ENCODE peak calls at places on chromosomes 4 and X, in seven cellular contexts. Y, V, Q, F, G, R and E are unnamed samples. For H3K36me3 and H3K27me3, the result is how much of the 10 kb centered on the place peaks cover.

GRCh38 chr4:87985097-87985886 is 9.8 kb downstream of the SPP1 start:
- DNase-seq in Y (no peak), V (no peak), Q (peak), F (peak), G (peak), R (peak), E (peak)

GRCh38 chr4:38764292-38764691 is 18.5 kb downstream of the TLR10 start:
- DNase-seq in Y (no peak), V (no peak), Q (no peak), F (no peak), G (no peak), R (no peak), E (no peak)

GRCh38 chr4:86233681-86234080 is 126.2 kb downstream of the MAPK10 start:
- DNase-seq in Y (no peak), V (no peak), Q (no peak), F (peak), G (no peak), R (no peak), E (no peak)

GRCh38 chr4:169593050-169593449 is 19.3 kb downstream of the NEK1 start:
- DNase-seq in Y (no peak), V (no peak), Q (no peak), F (no peak), G (no peak), R (no peak), E (no peak)

GRCh38 chr4:125244848-125245450 is 69.8 kb upstream of the FAT4 start:
- DNase-seq in Y (no peak), V (no peak), Q (no peak), F (peak), G (no peak), R (no peak), E (no peak)

GRCh38 chrX:106606583-106606982 is 5.2 kb upstream of the RADX start:
- DNase-seq in Y (no peak), V (no peak), Q (no peak), F (no peak), G (no peak), R (no peak), E (no peak)

GRCh38 chrX:22689290-22689689 is 310.5 kb upstream of the DDX53 start:
- DNase-seq in Y (no peak), V (no peak), Q (no peak), F (peak), G (no peak), R (no peak), E (no peak)

GRCh38 chrX:19829817-19830216 is 57.6 kb downstream of the SH3KBP1 start:
- DNase-seq in Y (no peak), V (no peak), Q (no peak), F (no peak), G (no peak), R (no peak), E (no peak)

GRCh38 chr4:15665738-15666365 is 10.7 kb upstream of the FBXL5 start:
- DNase-seq in Y (no peak), V (no peak), Q (no peak), F (peak), G (no peak), R (peak), E (peak)

GRCh38 chr4:114109776-114110175 is 130.3 kb upstream of the ARSJ start:
- DNase-seq in Y (no peak), V (no peak), Q (no peak), F (no peak), G (no peak), R (no peak), E (no peak)

GRCh38 chr4:114103908-114104307 is 124.5 kb upstream of the ARSJ start:
- DNase-seq in Y (no peak), V (no peak), Q (no peak), F (no peak), G (no peak), R (no peak), E (no peak)

GRCh38 chr4:114108869-114109268 is 129.4 kb upstream of the ARSJ start:
- DNase-seq in Y (no peak), V (no peak), Q (no peak), F (peak), G (no peak), R (no peak), E (peak)
- TF ChIP-seq CTCF in Y (no peak), V (no peak), Q (no peak), F (no peak), G (no peak), R (no peak), E (no peak)

GRCh38 chrX:130020661-130021324 is 38.4 kb downstream of the BCORL1 start:
- DNase-seq in Y (no peak), V (no peak), Q (no peak), F (no peak), G (no peak), R (no peak), E (no peak)

GRCh38 chrX:130028196-130028595 is 45.8 kb downstream of the BCORL1 start:
- DNase-seq in Y (peak), V (peak), Q (no peak), F (peak), G (no peak), R (peak), E (no peak)

GRCh38 chrX:130027569-130027968 is 45.1 kb downstream of the BCORL1 start:
- DNase-seq in Y (no peak), V (no peak), Q (no peak), F (no peak), G (no peak), R (no peak), E (no peak)

GRCh38 chrX:130024127-130024526 is 41.7 kb downstream of the BCORL1 start:
- DNase-seq in Y (peak), V (peak), Q (peak), F (peak), G (peak), R (peak), E (peak)

DNA sequence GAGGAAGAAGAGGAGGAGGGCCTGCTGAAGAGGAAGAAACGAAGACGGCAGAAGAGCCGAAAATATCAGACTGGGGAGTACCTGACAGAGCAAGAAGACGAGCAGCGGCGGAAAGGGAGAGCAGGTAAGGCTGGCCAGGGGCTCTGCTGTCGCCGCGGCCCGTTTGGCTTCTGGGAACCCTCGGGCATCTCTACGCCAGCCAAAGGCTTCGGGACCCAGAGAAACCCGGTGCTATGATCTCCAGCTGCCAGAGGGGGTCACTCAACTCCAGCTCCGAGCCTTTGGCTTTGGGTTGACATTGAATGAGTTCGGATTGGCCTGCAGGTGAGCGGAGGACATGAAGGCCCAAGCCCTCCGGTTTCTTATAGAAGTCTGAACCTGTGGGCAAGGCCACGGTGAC is 42.8 kb downstream of the BCORL1 start:
- DNase-seq in Y (no peak), V (no peak), Q (no peak), F (no peak), G (no peak), R (no peak), E (no peak)
- H3K36me3 ChIP-seq in Y (under half), V (under half), Q (under half), F (under half), G (under half), R (under half), E (under half)

GRCh38 chr4:92175250-92175649 is 128.5 kb upstream of the GRID2 start:
- DNase-seq in Y (no peak), V (no peak), Q (no peak), F (no peak), G (no peak), R (no peak), E (no peak)
- H3K27me3 ChIP-seq in Y (under half), V (under half), Q (under half), F (under half), G (under half), R (under half), E (under half)

GRCh38 chrX:35722128-35722527 is 76.0 kb upstream of the MAGEB16 start:
- DNase-seq in Y (no peak), V (no peak), Q (no peak), F (no peak), G (no peak), R (no peak), E (no peak)

GRCh38 chrX:35728481-35728880 is 69.7 kb upstream of the MAGEB16 start:
- DNase-seq in Y (no peak), V (no peak), Q (no peak), F (no peak), G (no peak), R (no peak), E (no peak)

GRCh38 chrX:35726176-35726575 is 72.0 kb upstream of the MAGEB16 start:
- DNase-seq in Y (no peak), V (no peak), Q (no peak), F (no peak), G (no peak), R (no peak), E (no peak)
- TF ChIP-seq CTCF in Y (no peak), V (no peak), Q (peak), F (peak), G (no peak), R (no peak), E (peak)

DNA sequence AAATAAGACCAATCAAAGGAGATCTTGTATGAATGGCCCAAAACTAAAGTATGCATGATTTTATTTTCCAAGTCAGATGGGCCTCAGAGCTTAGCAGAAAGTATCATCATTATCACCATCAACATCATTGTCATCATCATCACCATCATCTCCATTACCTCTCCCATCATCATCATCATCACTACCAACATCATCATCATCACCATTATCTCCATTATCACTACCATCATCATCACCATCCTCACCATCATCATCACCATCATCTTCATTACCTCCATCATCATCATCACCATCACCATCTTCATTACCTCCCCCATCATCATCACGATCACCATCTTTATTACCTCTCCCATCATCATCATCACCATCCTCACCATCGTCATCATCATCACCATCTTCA is 363.9 kb downstream of the DHRSX start:
- DNase-seq in Y (no peak), V (no peak), Q (no peak), F (no peak), G (no peak), R (no peak), E (no peak)
- H3K36me3 ChIP-seq in Y (under half), V (under half), Q (under half), F (under half), G (under half), R (under half), E (under half)

GRCh38 chrX:67338262-67338661 is 205.6 kb upstream of the AR start:
- DNase-seq in Y (no peak), V (no peak), Q (no peak), F (no peak), G (no peak), R (no peak), E (no peak)
- H3K27me3 ChIP-seq in Y (under half), V (under half), Q (under half), F (under half), G (under half), R (under half), E (under half)

DNA sequence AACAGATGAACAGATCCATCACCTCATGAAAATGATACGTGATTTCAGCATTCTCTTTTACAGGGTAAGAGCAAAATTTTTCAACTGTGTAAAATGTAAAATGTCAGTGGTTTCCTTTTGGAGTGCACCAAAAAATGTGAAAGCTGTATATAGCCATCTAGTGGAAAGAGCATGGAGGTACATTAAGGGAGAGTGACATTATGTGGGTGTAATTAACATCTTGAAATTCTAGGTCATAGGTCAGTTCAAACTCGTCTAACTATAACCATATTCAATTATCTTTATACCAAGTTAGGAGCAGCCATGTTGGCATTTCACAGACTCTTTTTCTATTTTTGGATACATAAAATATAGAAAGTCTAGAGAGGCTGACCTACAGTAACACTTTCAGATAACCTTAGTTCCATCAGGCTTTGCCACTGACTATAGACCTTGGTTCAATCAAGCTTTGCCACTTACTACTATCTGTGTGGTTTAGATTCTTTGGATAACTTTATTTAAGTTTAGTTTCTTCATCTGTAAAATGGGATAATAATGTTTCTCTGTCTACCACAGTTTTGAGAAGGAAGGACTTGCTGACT is 30.2 kb downstream of the NEIL3 start:
- DNase-seq in Y (no peak), V (no peak), Q (no peak), F (peak), G (no peak), R (no peak), E (no peak)
- TF ChIP-seq CTCF in Y (peak), V (peak), Q (peak), F (peak), G (peak), R (peak), E (peak)